ENCODE peak calls at places on chromosomes 13 and 19, in seven cellular contexts. One of them, this sample, is unnamed.

GRCh38 chr13:102816633-102817032 is 17.7 kb downstream of the BIVM start:
- DNase-seq in endothelial cell: no peak
- DNase-seq in NCI-H748 treated with DMSO at 0.1 percent for 48 hours: no peak
- DNase-seq in ureter: no peak
- DNase-seq in right atrium auricular region: no peak
- DNase-seq in CD8-positive, alpha-beta T cell: no peak
- DNase-seq in NAMALWA: no peak
- DNase-seq in this sample: no peak

GRCh38 chr13:90686438-90686837 is 661.0 kb upstream of the MIR17HG start:
- DNase-seq in endothelial cell: no peak
- DNase-seq in NCI-H748 treated with DMSO at 0.1 percent for 48 hours: no peak
- DNase-seq in ureter: no peak
- DNase-seq in right atrium auricular region: no peak
- DNase-seq in CD8-positive, alpha-beta T cell: no peak
- DNase-seq in NAMALWA: no peak
- DNase-seq in this sample: no peak

GRCh38 chr13:62611343-62611742 is 1195.7 kb upstream of the PCDH20 start:
- DNase-seq in endothelial cell: no peak
- DNase-seq in NCI-H748 treated with DMSO at 0.1 percent for 48 hours: no peak
- DNase-seq in ureter: no peak
- DNase-seq in right atrium auricular region: no peak
- DNase-seq in CD8-positive, alpha-beta T cell: no peak
- DNase-seq in NAMALWA: no peak
- DNase-seq in this sample: no peak

GRCh38 chr19:38538793-38539528 is 78.8 kb downstream of the MAP4K1 start:
- DNase-seq in endothelial cell: no peak
- DNase-seq in NCI-H748 treated with DMSO at 0.1 percent for 48 hours: no peak
- DNase-seq in ureter: no peak
- DNase-seq in right atrium auricular region: no peak
- DNase-seq in CD8-positive, alpha-beta T cell: no peak
- DNase-seq in NAMALWA: no peak
- DNase-seq in this sample: no peak

GRCh38 chr19:38175422-38175821 is 48.6 kb downstream of the DPF1 start:
- DNase-seq in endothelial cell: no peak
- DNase-seq in NCI-H748 treated with DMSO at 0.1 percent for 48 hours: no peak
- DNase-seq in ureter: no peak
- DNase-seq in right atrium auricular region: no peak
- DNase-seq in CD8-positive, alpha-beta T cell: no peak
- DNase-seq in NAMALWA: no peak
- DNase-seq in this sample: no peak

GRCh38 chr19:14440049-14440448 is 6.9 kb downstream of the PKN1 start:
- DNase-seq in endothelial cell: peak; percentile 42
- DNase-seq in NCI-H748 treated with DMSO at 0.1 percent for 48 hours: no peak
- DNase-seq in ureter: peak; percentile 73
- DNase-seq in right atrium auricular region: peak; percentile 79
- DNase-seq in CD8-positive, alpha-beta T cell: peak; percentile 55
- DNase-seq in NAMALWA: peak; percentile 85
- DNase-seq in this sample: no peak

GRCh38 chr13:22121340-22121739 is 450.5 kb downstream of the FGF9 start:
- DNase-seq in endothelial cell: no peak
- DNase-seq in NCI-H748 treated with DMSO at 0.1 percent for 48 hours: no peak
- DNase-seq in ureter: no peak
- DNase-seq in right atrium auricular region: no peak
- DNase-seq in CD8-positive, alpha-beta T cell: no peak
- DNase-seq in NAMALWA: no peak
- DNase-seq in this sample: no peak

GRCh38 chr13:32737111-32737571 is 150.9 kb downstream of the PDS5B start:
- DNase-seq in endothelial cell: no peak
- DNase-seq in NCI-H748 treated with DMSO at 0.1 percent for 48 hours: no peak
- DNase-seq in ureter: no peak
- DNase-seq in right atrium auricular region: no peak
- DNase-seq in CD8-positive, alpha-beta T cell: no peak
- DNase-seq in NAMALWA: peak; percentile 36
- DNase-seq in this sample: no peak

GRCh38 chr19:36987091-36987490 is 71.0 kb downstream of the ZNF568 start:
- DNase-seq in endothelial cell: no peak
- DNase-seq in NCI-H748 treated with DMSO at 0.1 percent for 48 hours: no peak
- DNase-seq in ureter: no peak
- DNase-seq in right atrium auricular region: no peak
- DNase-seq in CD8-positive, alpha-beta T cell: no peak
- DNase-seq in NAMALWA: no peak
- DNase-seq in this sample: no peak

GRCh38 chr19:58350871-58351557 is 2.3 kb downstream of the A1BG start:
- DNase-seq in endothelial cell: no peak
- DNase-seq in NCI-H748 treated with DMSO at 0.1 percent for 48 hours: no peak
- DNase-seq in ureter: no peak
- DNase-seq in right atrium auricular region: no peak
- DNase-seq in CD8-positive, alpha-beta T cell: no peak
- DNase-seq in NAMALWA: no peak
- DNase-seq in this sample: no peak

GRCh38 chr13:106393776-106394175 is 141.7 kb downstream of the EFNB2 start:
- DNase-seq in endothelial cell: no peak
- DNase-seq in NCI-H748 treated with DMSO at 0.1 percent for 48 hours: no peak
- DNase-seq in ureter: no peak
- DNase-seq in right atrium auricular region: no peak
- DNase-seq in CD8-positive, alpha-beta T cell: no peak
- DNase-seq in NAMALWA: no peak
- DNase-seq in this sample: no peak

GRCh38 chr19:46926201-46927071 is 65.6 kb downstream of the ARHGAP35 start:
- DNase-seq in endothelial cell: no peak
- DNase-seq in NCI-H748 treated with DMSO at 0.1 percent for 48 hours: no peak
- DNase-seq in ureter: no peak
- DNase-seq in right atrium auricular region: no peak
- DNase-seq in CD8-positive, alpha-beta T cell: no peak
- DNase-seq in NAMALWA: no peak
- DNase-seq in this sample: no peak

This sample was measured in ovary.